ENCODE peak calls at places on chromosomes 12 and 14, in four cellular contexts. D is K562, X is H1, M is HL-60. Q is an unnamed sample.

GRCh38 chr14:68085742-68086141 is 266.2 kb downstream of the RAD51B start:
- DNase-seq in M (no peak), D (no peak), X (no peak), Q (no peak)

GRCh38 chr12:54041097-54041690 is 8.3 kb downstream of the HOXC5 start:
- DNase-seq in M (no peak), X (no peak), D (no peak), Q (no peak)

GRCh38 chr12:104357431-104357952 is 54.0 kb downstream of the EID3 start:
- DNase-seq in X (no peak), M (no peak), D (peak), Q (no peak)

GRCh38 chr12:94590428-94590827 is 59.9 kb downstream of the TMCC3 start:
- DNase-seq in M (no peak), D (no peak), X (peak), Q (peak)

GRCh38 chr12:65640489-65640901 is 183.8 kb upstream of the HMGA2 start:
- DNase-seq in M (no peak), D (no peak), X (no peak), Q (no peak)

GRCh38 chr14:54348001-54348611 is 48.7 kb upstream of the CDKN3 start:
- DNase-seq in M (peak), D (peak), X (no peak), Q (peak)

GRCh38 chr14:34462132-34462893 is at the start of gene SPTSSA:
- DNase-seq in D (peak), X (peak), M (peak), Q (peak)

GRCh38 chr14:61841145-61841544 is 78.9 kb downstream of the SNAPC1 start:
- DNase-seq in D (no peak), X (no peak), M (no peak), Q (peak)

GRCh38 chr12:6613015-6613775 is 6.0 kb upstream of the CHD4 start:
- DNase-seq in M (peak), D (peak), X (no peak), Q (peak)

GRCh38 chr12:112160611-112161010 is 35.3 kb downstream of the TRAFD1 start:
- DNase-seq in M (no peak), X (no peak), D (no peak), Q (no peak)

GRCh38 chr12:31274520-31275300 is 51.2 kb downstream of the SINHCAF start:
- DNase-seq in X (no peak), M (no peak), D (no peak), Q (no peak)

GRCh38 chr12:52971701-52972329 is 22.9 kb downstream of the KRT18 start:
- DNase-seq in X (no peak), D (no peak), M (no peak), Q (no peak)

GRCh38 chr14:72495668-72496067 is 398.2 kb downstream of the DPF3 start:
- DNase-seq in M (no peak), X (no peak), D (no peak), Q (no peak)

GRCh38 chr12:98085360-98085759 is 430.0 kb upstream of the TMPO start:
- DNase-seq in D (no peak), X (no peak), M (no peak), Q (no peak)

GRCh38 chr12:34219046-34219770 is 196.9 kb downstream of the ALG10 start:
- DNase-seq in D (no peak), M (no peak), X (no peak), Q (peak)

GRCh38 chr14:85093631-85094330 is 436.2 kb upstream of the FLRT2 start:
- DNase-seq in X (no peak), D (no peak), M (no peak), Q (no peak)

GRCh38 chr14:54225457-54225856 is 171.3 kb upstream of the CDKN3 start:
- DNase-seq in M (no peak), X (no peak), D (no peak), Q (peak)

GRCh38 chr14:80576401-80576800 is 365.1 kb upstream of the DIO2 start:
- DNase-seq in X (no peak), D (no peak), M (no peak), Q (no peak)

GRCh38 chr14:99094901-99095300 is 177.1 kb downstream of the BCL11B start:
- DNase-seq in M (no peak), X (no peak), D (no peak), Q (no peak)

GRCh38 chr12:29609431-29610215 is 112.1 kb upstream of the OVCH1 start:
- DNase-seq in M (no peak), D (no peak), X (no peak), Q (no peak)

GRCh38 chr12:8562310-8562709 is 21.6 kb upstream of the CLEC4E start:
- DNase-seq in X (peak), D (no peak), M (no peak), Q (no peak)

GRCh38 chr12:644818-645552 is 18.3 kb downstream of the NINJ2 start:
- DNase-seq in M (no peak), D (peak), X (no peak), Q (no peak)

GRCh38 chr14:70018713-70019201 is 139.5 kb downstream of the SMOC1 start:
- DNase-seq in X (no peak), D (no peak), M (no peak), Q (no peak)
- TF ChIP-seq GABPA in X (no peak), D (no peak), M (no peak), Q (no peak)

GRCh38 chr12:13192719-13193118 is 3.8 kb upstream of the EMP1 start:
- DNase-seq in D (no peak), X (no peak), M (no peak), Q (no peak)
- TF ChIP-seq GABPA in D (no peak), X (no peak), M (no peak), Q (no peak)

GRCh38 chr14:50795909-50796308 is 35.1 kb downstream of the NIN start:
- DNase-seq in M (no peak), X (no peak), D (no peak), Q (no peak)

GRCh38 chr14:50797250-50798047 is 33.5 kb downstream of the NIN start:
- DNase-seq in D (no peak), M (no peak), X (no peak), Q (no peak)

GRCh38 chr14:50796391-50796790 is 34.6 kb downstream of the NIN start:
- DNase-seq in X (no peak), M (no peak), D (no peak), Q (no peak)

GRCh38 chr14:50800032-50800431 is 30.9 kb downstream of the NIN start:
- DNase-seq in D (no peak), M (no peak), X (no peak), Q (no peak)

DNA sequence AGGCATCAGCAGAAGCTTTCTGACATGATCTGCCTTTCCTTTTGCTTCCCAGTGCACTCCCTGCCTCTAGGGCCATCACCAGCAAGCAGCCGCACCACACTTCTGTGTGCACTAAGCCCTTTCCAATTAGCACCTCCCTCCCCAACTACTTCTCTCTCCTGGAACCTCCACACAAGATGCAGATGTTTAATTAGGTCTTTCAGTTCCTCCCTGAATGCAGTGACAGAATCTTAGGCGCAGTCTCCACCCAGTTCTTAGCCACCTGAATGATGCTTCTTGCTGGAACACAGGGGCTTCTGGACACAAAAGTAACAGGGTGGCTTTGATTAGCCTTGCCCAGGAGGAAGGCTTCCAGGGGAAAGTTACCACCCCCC is 32.9 kb downstream of the NIN start:
- DNase-seq in M (no peak), D (no peak), X (no peak), Q (no peak)
- TF ChIP-seq GABPA in M (no peak), D (no peak), X (no peak), Q (no peak)

GRCh38 chr14:25050494-25051170 is 685 bp upstream of the STXBP6 start:
- DNase-seq in M (no peak), X (no peak), D (no peak), Q (no peak)

GRCh38 chr14:25052385-25052784 is 2.4 kb upstream of the STXBP6 start:
- DNase-seq in D (no peak), M (no peak), X (no peak), Q (no peak)

GRCh38 chr14:25049127-25049558 is 804 bp downstream of the STXBP6 start:
- DNase-seq in M (no peak), D (no peak), X (peak), Q (peak)

GRCh38 chr14:25048170-25049126 is 1.5 kb downstream of the STXBP6 start:
- DNase-seq in D (peak), X (no peak), M (no peak), Q (no peak)

DNA sequence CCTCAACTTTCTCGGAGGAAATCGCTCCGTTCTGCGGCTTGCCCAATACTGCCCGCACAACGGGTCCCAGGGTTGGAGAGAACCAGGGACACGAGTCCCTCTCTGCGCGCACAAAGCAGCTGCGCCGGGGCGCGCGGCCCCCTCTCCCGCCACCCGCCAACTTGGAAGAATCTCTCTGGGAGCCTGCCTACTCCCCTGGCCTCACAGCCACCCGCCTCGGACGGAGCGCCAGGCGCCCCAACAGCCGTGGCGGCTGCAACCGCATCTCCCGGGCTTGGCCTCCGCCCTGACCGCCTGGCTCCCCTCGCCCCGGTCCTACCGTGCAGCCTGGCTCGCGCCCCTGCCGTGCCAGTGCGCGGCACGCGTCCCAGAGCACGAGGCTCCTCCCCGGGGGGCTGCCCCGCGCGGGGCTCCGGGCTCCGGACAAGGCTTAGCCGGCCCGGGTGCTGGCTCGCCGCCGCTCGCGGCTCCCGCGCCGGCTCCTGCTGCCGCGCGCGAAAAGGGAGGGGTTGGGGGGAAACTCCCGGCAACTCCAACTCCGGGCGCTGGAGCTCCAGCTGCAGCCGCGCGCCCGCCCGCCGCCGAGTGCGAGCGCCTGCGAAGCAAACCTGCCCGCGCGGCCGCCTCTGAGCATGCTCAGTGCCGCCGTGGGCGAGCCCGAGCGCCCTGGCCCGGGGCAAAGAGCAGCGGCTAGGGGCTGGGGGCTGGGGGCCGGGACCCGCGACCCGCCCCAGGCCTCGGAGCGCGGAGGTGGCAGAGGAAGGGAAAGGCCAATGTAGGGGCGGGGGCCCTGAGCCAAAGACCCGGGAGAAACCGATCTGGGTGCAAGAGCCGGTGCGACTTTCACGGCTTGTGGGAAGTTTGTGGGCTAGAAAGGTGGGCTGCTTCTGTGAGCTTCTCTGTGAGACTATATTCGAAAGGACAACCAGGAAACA is at the start of gene STXBP6:
- DNase-seq in D (no peak), M (peak), X (peak), Q (peak)
- TF ChIP-seq GABPA in D (no peak), M (no peak), X (no peak), Q (no peak)

DNA sequence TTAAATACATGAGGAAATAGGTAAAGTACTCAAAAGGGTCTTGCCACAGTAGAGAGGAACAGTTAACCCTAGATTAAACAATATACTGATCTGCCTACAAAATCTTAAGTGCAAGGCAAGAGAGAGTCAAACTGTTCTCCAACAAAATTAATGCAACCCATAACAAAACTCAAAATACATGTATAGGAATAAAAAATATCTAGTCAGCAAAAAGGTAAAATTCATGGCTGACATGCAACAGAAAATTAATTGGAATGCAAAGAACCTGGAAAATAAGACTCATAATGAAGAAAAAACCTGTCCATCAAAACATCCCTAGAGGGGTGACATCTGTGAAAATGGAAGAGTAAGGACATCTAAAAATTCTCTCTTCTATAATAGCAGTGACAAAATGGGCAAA is 173.6 kb downstream of the ADAMTS20 start:
- DNase-seq in D (no peak), M (no peak), X (no peak), Q (no peak)
- TF ChIP-seq GABPA in D (no peak), M (no peak), X (no peak), Q (no peak)

GRCh38 chr14:104879983-104880565 is 15.0 kb downstream of the CEP170B start:
- DNase-seq in M (no peak), X (no peak), D (no peak), Q (no peak)

GRCh38 chr14:104879201-104879982 is 14.3 kb downstream of the CEP170B start:
- DNase-seq in M (no peak), D (no peak), X (peak), Q (no peak)

GRCh38 chr14:104877066-104877805 is 12.2 kb downstream of the CEP170B start:
- DNase-seq in D (no peak), X (peak), M (no peak), Q (no peak)

GRCh38 chr14:104877806-104878550 is 12.9 kb downstream of the CEP170B start:
- DNase-seq in D (no peak), M (no peak), X (no peak), Q (no peak)

DNA sequence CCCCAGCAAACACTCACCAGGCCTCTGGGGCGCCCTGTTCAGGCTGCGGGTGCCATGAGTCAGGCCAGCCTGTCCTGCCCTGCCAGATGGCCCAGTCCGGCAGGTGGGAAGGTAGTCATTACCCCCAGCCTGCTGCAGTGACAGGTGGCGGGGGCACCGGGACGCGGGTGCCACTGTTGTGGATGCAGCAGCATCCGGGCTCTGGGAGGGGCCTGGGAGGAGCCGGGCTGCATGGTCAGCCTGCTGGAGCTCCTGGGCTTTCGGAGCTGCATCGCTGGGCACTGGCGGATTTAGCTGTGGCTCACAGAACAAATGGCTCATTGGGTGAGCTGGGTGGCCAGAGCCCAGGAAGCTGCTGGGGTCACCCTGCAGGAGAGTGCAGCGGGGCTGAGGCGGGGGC is 13.5 kb downstream of the CEP170B start:
- DNase-seq in D (no peak), M (no peak), X (no peak), Q (no peak)
- TF ChIP-seq GABPA in D (no peak), M (no peak), X (no peak), Q (no peak)